ENCODE peak calls at places on chromosomes 7 and 10, in eight cellular contexts. M is CD8-positive, alpha-beta T cell; O is Panc1; S is CD8-positive, alpha-beta memory T cell; R is adrenal gland; H is stomach; I is astrocyte; G is GM23248. K is an unnamed sample. For H3K4me1, the result is how much of the 10 kb centered on the place peaks cover.

GRCh38 chr7:139358541-139359365 is 941 bp upstream of the LUC7L2 start:
- DNase-seq in M (no peak), O (peak), S (peak), R (peak), H (no peak), I (no peak), G (peak), K (peak)

GRCh38 chr10:71677261-71677660 is 42.3 kb downstream of the C10orf105 start:
- DNase-seq in M (no peak), O (no peak), S (no peak), R (no peak), H (no peak), I (no peak), G (no peak), K (no peak)

GRCh38 chr10:116817178-116817577 is 32.1 kb upstream of the ENO4 start:
- DNase-seq in M (no peak), O (no peak), S (no peak), R (peak), H (no peak), I (no peak), G (no peak), K (no peak)

GRCh38 chr10:26112532-26112931 is 104.0 kb upstream of the GAD2 start:
- DNase-seq in M (no peak), O (no peak), S (no peak), R (no peak), H (no peak), I (peak), G (peak), K (no peak)

GRCh38 chr10:80894339-80894791 is 356.7 kb downstream of the SH2D4B start:
- DNase-seq in M (no peak), O (no peak), S (no peak), R (no peak), H (no peak), I (no peak), G (no peak), K (no peak)

GRCh38 chr10:16436367-16436757 is 448 bp upstream of the PTER start:
- DNase-seq in M (no peak), O (no peak), S (no peak), R (no peak), H (no peak), I (no peak), G (peak), K (no peak)

GRCh38 chr7:7264306-7265040 is 82.1 kb downstream of the C1GALT1 start:
- DNase-seq in M (no peak), O (no peak), S (no peak), R (no peak), H (no peak), I (no peak), G (no peak), K (no peak)

GRCh38 chr10:90420637-90421318 is 437.1 kb downstream of the HTR7 start:
- DNase-seq in M (no peak), O (no peak), S (no peak), R (no peak), H (no peak), I (no peak), G (no peak), K (no peak)

GRCh38 chr7:150909192-150909591 is 56.9 kb downstream of the AOC1 start:
- DNase-seq in M (peak), O (no peak), S (peak), R (no peak), H (no peak), I (no peak), G (no peak), K (no peak)

GRCh38 chr10:99534939-99535763 is 2.4 kb downstream of the NKX2-3 start:
- DNase-seq in M (no peak), O (no peak), S (no peak), R (peak), H (no peak), I (no peak), G (peak), K (no peak)

GRCh38 chr7:139568813-139569490 is 45.5 kb downstream of the CLEC2L start:
- DNase-seq in M (no peak), O (no peak), S (no peak), R (peak), H (no peak), I (no peak), G (no peak), K (no peak)

GRCh38 chr7:135755351-135755753 is 6.7 kb upstream of the FAM180A start:
- DNase-seq in M (no peak), O (no peak), S (no peak), R (no peak), H (no peak), I (no peak), G (no peak), K (no peak)

GRCh38 chr10:35501923-35502322 is 103.2 kb upstream of the GJD4 start:
- DNase-seq in M (no peak), O (no peak), S (no peak), R (no peak), H (no peak), I (no peak), G (no peak), K (no peak)

GRCh38 chr7:36281945-36282727 is 107.5 kb upstream of the ANLN start:
- DNase-seq in M (no peak), O (no peak), S (no peak), R (no peak), H (no peak), I (no peak), G (peak), K (no peak)

GRCh38 chr10:3902054-3902808 is 117.2 kb upstream of the KLF6 start:
- DNase-seq in M (peak), O (no peak), S (no peak), R (no peak), H (no peak), I (peak), G (peak), K (no peak)

GRCh38 chr10:80070068-80070467 is 8.4 kb upstream of the TMEM254 start:
- DNase-seq in M (no peak), O (no peak), S (no peak), R (no peak), H (no peak), I (no peak), G (no peak), K (no peak)

GRCh38 chr10:97226398-97226797 is 40.6 kb upstream of the SLIT1 start:
- DNase-seq in M (no peak), O (no peak), S (no peak), R (no peak), H (no peak), I (no peak), G (no peak), K (no peak)

GRCh38 chr7:142854505-142855400 is at the start of gene EPHB6:
- DNase-seq in M (no peak), O (no peak), S (peak), R (peak), H (peak), I (peak), G (peak), K (no peak)

GRCh38 chr7:47466832-47467231 is 115.1 kb downstream of the TNS3 start:
- DNase-seq in M (no peak), O (no peak), S (no peak), R (no peak), H (no peak), I (no peak), G (no peak), K (no peak)

GRCh38 chr7:12054830-12055229 is 156.3 kb upstream of the TMEM106B start:
- DNase-seq in M (no peak), O (peak), S (no peak), R (no peak), H (no peak), I (no peak), G (no peak), K (no peak)

GRCh38 chr7:27586825-27587224 is 75.9 kb downstream of the HIBADH start:
- DNase-seq in M (no peak), O (no peak), S (no peak), R (no peak), H (no peak), I (no peak), G (no peak), K (no peak)

GRCh38 chr7:151539055-151539714 is 19.5 kb upstream of the RHEB start:
- DNase-seq in M (no peak), O (no peak), S (no peak), R (peak), H (no peak), I (no peak), G (no peak), K (no peak)

GRCh38 chr10:70558871-70559810 is 43.4 kb downstream of the PRF1 start:
- DNase-seq in M (peak), O (no peak), S (peak), R (peak), H (peak), I (peak), G (peak), K (peak)

GRCh38 chr7:127365164-127365956 is 27.1 kb downstream of the ZNF800 start:
- DNase-seq in M (no peak), O (no peak), S (no peak), R (no peak), H (no peak), I (no peak), G (no peak), K (no peak)

GRCh38 chr10:62978417-62978955 is 154.6 kb upstream of the NRBF2 start:
- DNase-seq in M (no peak), O (no peak), S (no peak), R (no peak), H (no peak), I (peak), G (no peak), K (no peak)

GRCh38 chr7:21304836-21305235 is 123.0 kb upstream of the SP4 start:
- DNase-seq in M (no peak), O (no peak), S (no peak), R (no peak), H (no peak), I (no peak), G (no peak), K (no peak)

GRCh38 chr7:111744501-111745155 is 182.3 kb upstream of the IMMP2L start:
- DNase-seq in M (no peak), O (no peak), S (no peak), R (no peak), H (no peak), I (peak), G (peak), K (no peak)

GRCh38 chr7:135742371-135742770 is 6.2 kb downstream of the FAM180A start:
- DNase-seq in M (no peak), O (no peak), S (no peak), R (no peak), H (no peak), I (no peak), G (peak), K (no peak)

GRCh38 chr10:128080231-128080630 is 46.0 kb downstream of the MKI67 start:
- DNase-seq in M (no peak), O (no peak), S (no peak), R (no peak), H (no peak), I (no peak), G (no peak), K (no peak)

GRCh38 chr10:102729090-102730026 is 14.4 kb upstream of the WBP1L start:
- DNase-seq in M (peak), O (peak), S (peak), R (peak), H (peak), I (peak), G (peak), K (no peak)

GRCh38 chr7:909358-910329 is 33.3 kb downstream of the GET4 start:
- DNase-seq in M (no peak), O (no peak), S (peak), R (peak), H (peak), I (no peak), G (peak), K (no peak)

GRCh38 chr7:36763084-36763807 is 39.0 kb upstream of the AOAH start:
- DNase-seq in M (no peak), O (no peak), S (no peak), R (no peak), H (no peak), I (peak), G (peak), K (no peak)

GRCh38 chr7:140304071-140304799 is 94.1 kb downstream of the SLC37A3 start:
- DNase-seq in M (no peak), O (no peak), S (peak), R (no peak), H (no peak), I (no peak), G (peak), K (no peak)

GRCh38 chr10:11212285-11212684 is 194.6 kb downstream of the CELF2 start:
- DNase-seq in M (no peak), O (no peak), S (no peak), R (no peak), H (no peak), I (no peak), G (no peak), K (no peak)

GRCh38 chr10:125783957-125784356 is 8.3 kb upstream of the MMP21 start:
- DNase-seq in M (no peak), O (no peak), S (no peak), R (peak), H (no peak), I (no peak), G (no peak), K (no peak)

GRCh38 chr10:47136866-47137265 is 163.1 kb upstream of the GDF10 start:
- DNase-seq in M (no peak), O (no peak), S (no peak), R (no peak), H (no peak), I (no peak), G (peak), K (no peak)

GRCh38 chr10:30491204-30491603 is 57.2 kb downstream of the MAP3K8 start:
- DNase-seq in M (no peak), O (no peak), S (no peak), R (no peak), H (no peak), I (no peak), G (peak), K (no peak)
- H3K4me1 ChIP-seq in M (under half), O (under half), S (under half), R (under half), H (under half), I (under half), G (under half), K (under half)

DNA sequence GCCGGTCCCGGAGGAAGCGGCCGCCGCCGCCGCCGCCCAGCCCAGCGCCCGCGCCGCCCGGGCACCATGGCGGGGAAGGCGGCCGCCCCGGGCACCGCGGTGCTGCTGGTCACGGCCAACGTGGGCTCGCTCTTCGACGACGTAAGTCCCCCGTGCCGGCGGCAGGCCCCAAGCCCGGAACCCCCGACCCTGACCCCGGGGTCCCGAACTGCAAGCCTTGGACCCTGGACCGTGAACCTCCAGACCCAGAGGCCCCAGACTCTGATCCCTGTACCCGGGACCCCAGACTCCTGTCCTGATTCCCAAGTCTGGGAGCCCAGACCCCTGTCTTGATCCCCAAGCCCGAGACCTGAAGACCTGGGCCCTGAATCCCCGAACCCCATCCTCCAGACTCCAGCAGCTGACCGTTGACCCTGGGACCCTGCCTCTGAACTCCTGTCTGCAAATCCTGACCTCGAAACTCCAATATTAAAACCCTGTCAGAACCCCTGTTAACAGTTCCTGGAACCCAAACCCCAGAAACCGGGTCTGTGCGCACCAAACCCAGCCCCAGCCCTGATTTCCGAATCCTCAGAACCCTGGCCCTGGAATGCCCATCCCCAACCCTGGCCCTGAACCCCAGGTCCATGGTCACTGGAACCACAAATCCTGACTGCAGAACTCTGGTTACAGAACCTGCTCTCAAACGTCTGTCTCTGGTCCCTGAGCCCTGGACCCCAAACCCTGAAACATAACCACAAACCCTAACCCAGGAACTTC is 623 bp downstream of the INPP5A start:
- DNase-seq in M (no peak), O (no peak), S (peak), R (no peak), H (peak), I (no peak), G (peak), K (no peak)
- H3K4me1 ChIP-seq in M (under half), O (half or more), S (under half), R (half or more), H (half or more), I (half or more), G (under half), K (under half)

DNA sequence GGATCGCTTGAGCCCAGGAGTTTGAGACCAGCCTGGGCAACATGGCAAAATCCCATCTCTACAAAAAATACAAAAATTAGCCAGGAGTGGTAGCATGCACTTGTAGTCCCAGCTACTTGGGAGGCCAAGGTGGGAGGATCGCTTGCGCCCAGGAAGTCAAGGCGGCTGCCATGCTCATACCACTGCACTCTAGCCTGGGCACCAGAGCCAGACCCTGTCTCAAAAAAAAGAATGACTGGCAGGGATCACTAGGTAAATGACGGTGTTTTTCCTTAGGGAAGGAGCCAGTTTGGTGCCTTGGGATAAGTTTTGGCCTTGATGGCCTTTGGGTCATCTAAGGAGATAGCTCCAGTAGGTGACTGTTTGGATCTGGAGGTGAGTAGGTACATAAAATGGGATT is 8.9 kb downstream of the TMEM248 start:
- DNase-seq in M (no peak), O (no peak), S (no peak), R (no peak), H (no peak), I (no peak), G (no peak), K (no peak)
- H3K4me1 ChIP-seq in M (under half), O (under half), S (under half), R (half or more), H (under half), I (under half), G (under half), K (under half)

GRCh38 chr7:137953692-137954470 is 48.0 kb downstream of the CREB3L2 start:
- DNase-seq in M (no peak), O (peak), S (no peak), R (no peak), H (no peak), I (peak), G (peak), K (no peak)
- H3K4me1 ChIP-seq in M (under half), O (under half), S (under half), R (half or more), H (half or more), I (under half), G (half or more), K (under half)

DNA sequence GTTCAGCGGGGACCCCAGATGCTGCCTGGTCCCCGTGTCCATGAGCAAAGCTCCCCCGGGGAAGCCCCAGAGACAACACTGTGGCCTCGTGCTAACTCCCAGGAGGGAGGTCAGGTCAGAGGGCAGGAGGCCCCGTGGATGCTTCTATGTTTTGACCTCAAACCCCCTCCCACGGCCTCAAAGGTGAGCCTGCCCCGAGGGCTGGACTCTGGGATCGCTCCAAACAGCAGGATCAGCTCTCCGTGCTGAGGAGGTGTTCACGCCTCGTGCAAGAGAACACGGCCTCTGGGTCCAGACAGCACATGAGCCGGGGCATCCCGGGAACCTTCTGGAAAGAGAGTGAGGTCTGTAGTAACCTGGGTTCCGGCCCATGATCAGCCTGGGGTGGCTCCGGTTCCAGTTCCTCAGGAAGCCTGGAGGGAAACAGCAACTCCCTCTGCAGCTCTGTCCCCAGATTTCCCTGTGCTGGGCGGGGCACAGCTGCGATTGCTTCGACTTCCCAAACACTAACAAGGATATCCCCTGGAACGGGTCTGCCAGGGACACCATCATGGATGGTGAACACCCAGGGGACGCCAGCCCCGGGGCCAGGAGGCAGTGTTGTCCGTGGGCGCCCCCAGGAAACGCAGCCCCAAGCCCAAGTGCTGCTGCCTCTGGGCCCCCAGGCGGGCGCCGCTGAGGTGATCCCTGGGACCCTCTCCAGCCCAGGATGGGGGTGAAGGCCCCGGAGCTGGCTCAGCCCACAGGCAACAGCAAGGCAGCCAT is 18.0 kb upstream of the INPP5A start:
- DNase-seq in M (no peak), O (no peak), S (no peak), R (peak), H (no peak), I (no peak), G (no peak), K (no peak)
- H3K4me1 ChIP-seq in M (under half), O (half or more), S (under half), R (half or more), H (under half), I (half or more), G (under half), K (under half)

GRCh38 chr10:28541695-28542365 is 8.9 kb downstream of the WAC start:
- DNase-seq in M (no peak), O (no peak), S (no peak), R (no peak), H (no peak), I (no peak), G (peak), K (no peak)
- H3K4me1 ChIP-seq in M (under half), O (under half), S (half or more), R (under half), H (under half), I (under half), G (under half), K (under half)

K was measured in iPS DF 6.9.